ENCODE peak calls at places on chromosome 16, in seven cellular contexts. I, Z, A, B, G, X and Y are unnamed samples. For H3K36me3, the result is how much of the 10 kb centered on the place peaks cover.

GRCh38 chr16:79286646-79287423 is 313.7 kb downstream of the MAF start:
- DNase-seq in I (no peak), Z (peak), A (no peak), B (peak), G (peak), X (peak), Y (peak)

GRCh38 chr16:46906360-46907060 is 22.3 kb downstream of the GPT2 start:
- DNase-seq in I (no peak), Z (no peak), A (no peak), B (no peak), G (no peak), X (no peak), Y (no peak)

GRCh38 chr16:28925386-28926228 is 569 bp upstream of the RABEP2 start:
- DNase-seq in I (no peak), Z (no peak), A (peak), B (peak), G (peak), X (peak), Y (peak)

GRCh38 chr16:73202176-73202729 is 154.3 kb upstream of the ZFHX3 start:
- DNase-seq in I (no peak), Z (no peak), A (no peak), B (peak), G (peak), X (no peak), Y (no peak)

GRCh38 chr16:9680968-9681367 is 501.3 kb downstream of the GRIN2A start:
- DNase-seq in I (no peak), Z (no peak), A (no peak), B (no peak), G (no peak), X (no peak), Y (no peak)

GRCh38 chr16:77675464-77676324 is 46.6 kb upstream of the NUDT7 start:
- DNase-seq in I (peak), Z (peak), A (peak), B (peak), G (peak), X (peak), Y (peak)

GRCh38 chr16:22372882-22373661 is 1.3 kb downstream of the CDR2 start:
- DNase-seq in I (no peak), Z (no peak), A (no peak), B (no peak), G (no peak), X (no peak), Y (no peak)

GRCh38 chr16:51834131-51834530 is 683.1 kb upstream of the SALL1 start:
- DNase-seq in I (no peak), Z (no peak), A (no peak), B (no peak), G (no peak), X (no peak), Y (no peak)

GRCh38 chr16:58047557-58048348 is 22.2 kb downstream of the MMP15 start:
- DNase-seq in I (no peak), Z (no peak), A (no peak), B (no peak), G (no peak), X (no peak), Y (no peak)

GRCh38 chr16:16001856-16002255 is 52.4 kb downstream of the ABCC1 start:
- DNase-seq in I (no peak), Z (no peak), A (no peak), B (no peak), G (peak), X (no peak), Y (no peak)

GRCh38 chr16:3113765-3114479 is 1.5 kb downstream of the ZNF205 start:
- DNase-seq in I (no peak), Z (no peak), A (no peak), B (no peak), G (no peak), X (no peak), Y (no peak)

GRCh38 chr16:84246679-84247077 is 6.9 kb upstream of the KCNG4 start:
- DNase-seq in I (no peak), Z (no peak), A (no peak), B (no peak), G (no peak), X (no peak), Y (no peak)

GRCh38 chr16:1323296-1324239 is 9.9 kb upstream of the BAIAP3 start:
- DNase-seq in I (no peak), Z (no peak), A (no peak), B (no peak), G (no peak), X (no peak), Y (no peak)

GRCh38 chr16:15899538-15900100 is 11.2 kb upstream of the CEP20 start:
- DNase-seq in I (no peak), Z (no peak), A (no peak), B (peak), G (peak), X (no peak), Y (peak)

GRCh38 chr16:19884611-19885455 is at the start of gene GPRC5B:
- DNase-seq in I (no peak), Z (peak), A (peak), B (peak), G (peak), X (no peak), Y (peak)

GRCh38 chr16:85393674-85394510 is 219.2 kb upstream of the GSE1 start:
- DNase-seq in I (peak), Z (peak), A (peak), B (peak), G (peak), X (peak), Y (peak)

GRCh38 chr16:77060614-77061013 is 130.4 kb upstream of the MON1B start:
- DNase-seq in I (no peak), Z (no peak), A (no peak), B (no peak), G (no peak), X (no peak), Y (no peak)

GRCh38 chr16:70746708-70747424 is 54.1 kb downstream of the VAC14 start:
- DNase-seq in I (no peak), Z (peak), A (no peak), B (peak), G (peak), X (peak), Y (peak)

GRCh38 chr16:69413045-69413664 is 11.3 kb upstream of the CYB5B start:
- DNase-seq in I (no peak), Z (no peak), A (no peak), B (no peak), G (no peak), X (no peak), Y (no peak)

GRCh38 chr16:71479420-71479819 is 9.7 kb downstream of the ZNF19 start:
- DNase-seq in I (no peak), Z (no peak), A (peak), B (peak), G (no peak), X (no peak), Y (peak)

GRCh38 chr16:77277141-77277540 is 77.9 kb downstream of the SYCE1L start:
- DNase-seq in I (no peak), Z (no peak), A (no peak), B (no peak), G (no peak), X (no peak), Y (no peak)

GRCh38 chr16:19718624-19718965 is 524 bp downstream of the IQCK start:
- DNase-seq in I (no peak), Z (peak), A (no peak), B (no peak), G (no peak), X (no peak), Y (no peak)

GRCh38 chr16:77169650-77170236 is 21.2 kb upstream of the MON1B start:
- DNase-seq in I (peak), Z (no peak), A (peak), B (peak), G (peak), X (no peak), Y (peak)

GRCh38 chr16:74577882-74578366 is 29.0 kb downstream of the GLG1 start:
- DNase-seq in I (no peak), Z (no peak), A (no peak), B (no peak), G (no peak), X (no peak), Y (no peak)

GRCh38 chr16:77398495-77398894 is 36.3 kb downstream of the ADAMTS18 start:
- DNase-seq in I (no peak), Z (no peak), A (no peak), B (no peak), G (no peak), X (no peak), Y (no peak)

GRCh38 chr16:23571895-23572294 is 14.4 kb downstream of the UBFD1 start:
- DNase-seq in I (no peak), Z (no peak), A (no peak), B (no peak), G (no peak), X (no peak), Y (no peak)

GRCh38 chr16:69057400-69058378 is 47.8 kb upstream of the HAS3 start:
- DNase-seq in I (no peak), Z (no peak), A (no peak), B (no peak), G (peak), X (no peak), Y (peak)

GRCh38 chr16:47109361-47109760 is 34.4 kb downstream of the NETO2 start:
- DNase-seq in I (no peak), Z (no peak), A (no peak), B (no peak), G (no peak), X (no peak), Y (no peak)

GRCh38 chr16:29012913-29013641 is 28.2 kb downstream of the LAT start:
- DNase-seq in I (no peak), Z (no peak), A (no peak), B (no peak), G (no peak), X (no peak), Y (no peak)

GRCh38 chr16:19175492-19176262 is 7.6 kb downstream of the SYT17 start:
- DNase-seq in I (no peak), Z (no peak), A (no peak), B (no peak), G (no peak), X (no peak), Y (no peak)

GRCh38 chr16:35398208-35398607 is 1938.8 kb downstream of the TP53TG3F start:
- DNase-seq in I (no peak), Z (no peak), A (no peak), B (no peak), G (no peak), X (no peak), Y (no peak)

GRCh38 chr16:54281535-54282201 is 4.9 kb downstream of the IRX3 start:
- DNase-seq in I (no peak), Z (no peak), A (peak), B (peak), G (no peak), X (peak), Y (no peak)

DNA sequence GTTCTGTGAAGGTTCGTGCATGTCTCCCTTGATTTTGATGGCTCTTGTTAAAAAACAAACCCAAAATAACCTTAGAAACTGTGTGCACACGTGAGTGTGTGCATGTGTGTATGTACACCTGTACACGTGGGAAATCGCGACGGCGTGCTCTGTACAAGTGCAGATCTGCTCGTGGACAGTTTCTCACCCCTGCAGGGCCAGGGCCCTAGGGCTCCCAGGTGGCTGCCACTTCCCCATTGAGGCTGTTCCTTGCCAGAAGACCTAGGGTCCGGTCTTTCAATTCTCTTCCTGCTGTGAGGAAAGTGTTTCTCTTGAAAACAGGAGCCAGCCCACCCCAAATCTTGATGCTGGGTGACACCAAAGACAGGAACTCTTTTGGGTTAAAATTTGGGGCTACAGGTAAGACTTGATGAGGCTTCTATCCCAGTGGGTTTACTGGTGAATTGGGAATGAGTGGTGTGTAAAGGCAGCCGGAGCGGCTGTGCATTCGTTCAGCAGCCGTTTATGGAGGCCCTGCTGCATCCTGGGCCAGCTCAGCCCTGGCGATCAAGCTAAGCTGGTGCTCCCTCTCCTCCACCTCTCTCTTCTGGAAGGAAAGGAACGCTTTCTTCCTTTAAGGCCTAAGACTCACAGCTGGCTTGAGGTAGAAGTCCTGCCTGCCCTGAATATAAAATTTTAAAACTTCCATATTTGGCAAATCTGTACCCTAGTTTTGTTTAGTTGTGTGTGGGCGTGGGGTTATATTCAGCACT is 137.9 kb downstream of the CLEC16A start:
- DNase-seq in I (no peak), Z (no peak), A (no peak), B (no peak), G (no peak), X (no peak), Y (no peak)
- H3K27ac ChIP-seq in I (no peak), Z (no peak), A (no peak), B (no peak), G (no peak), X (no peak), Y (no peak)

DNA sequence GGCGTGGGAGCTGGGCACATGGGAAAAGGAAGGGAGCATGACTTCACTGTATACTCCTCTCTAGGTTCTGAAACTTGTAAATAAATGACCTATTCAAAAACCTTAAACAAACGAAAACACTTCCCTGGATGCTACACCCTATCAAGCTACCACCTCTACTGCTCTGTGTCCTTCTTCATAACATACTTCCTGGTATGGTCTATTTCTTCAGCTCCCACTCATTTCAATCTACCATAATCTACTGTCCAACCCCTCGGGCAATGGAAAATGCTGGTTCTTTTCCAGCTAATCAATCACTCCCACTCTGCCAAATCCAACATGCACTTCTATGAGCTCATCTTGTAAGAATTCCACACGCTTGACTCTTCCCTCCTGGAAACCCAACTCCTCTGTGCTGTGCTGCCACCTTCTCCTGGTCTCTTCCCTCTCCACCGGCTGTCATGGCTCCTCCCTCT is 42.4 kb downstream of the AMFR start:
- DNase-seq in I (no peak), Z (no peak), A (no peak), B (no peak), G (no peak), X (no peak), Y (no peak)
- H3K36me3 ChIP-seq in I (half or more), Z (under half), A (under half), B (half or more), G (under half), X (half or more), Y (under half)

DNA sequence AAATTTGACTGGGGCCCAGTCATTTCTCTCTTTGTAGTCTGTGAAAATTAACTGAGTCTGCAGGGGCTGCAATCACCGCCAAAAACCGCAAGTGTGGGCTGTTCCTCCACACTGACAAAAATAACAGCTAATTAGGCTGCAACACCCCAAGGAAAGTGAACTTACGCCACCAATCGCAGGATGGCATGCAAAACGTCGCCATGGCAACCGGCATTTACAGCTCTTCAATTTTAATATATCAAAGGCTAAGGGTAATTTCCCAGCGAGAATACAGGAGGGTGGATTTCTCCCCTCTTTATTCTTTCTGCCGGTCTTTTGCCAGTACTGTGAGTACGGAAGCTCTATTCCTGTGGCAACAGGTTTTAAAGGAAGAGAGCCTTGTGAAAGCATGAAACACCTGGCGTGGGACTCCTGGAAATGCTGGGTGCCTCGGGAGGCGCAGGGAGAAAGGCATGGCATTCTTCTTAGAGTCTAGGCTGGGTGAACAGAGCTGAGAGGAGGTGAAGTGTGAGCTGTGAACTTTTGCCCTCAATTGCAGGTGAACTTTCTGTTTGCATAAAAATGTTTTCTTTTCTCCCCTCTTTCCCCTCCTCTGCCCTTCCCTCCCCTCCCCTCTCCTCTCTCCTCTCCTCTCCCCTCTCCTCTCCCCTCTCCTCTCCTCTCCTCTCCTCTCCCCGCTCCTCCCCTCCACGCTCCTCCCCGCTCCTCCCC is 399.7 kb downstream of the XYLT1 start:
- DNase-seq in I (peak), Z (peak), A (peak), B (peak), G (peak), X (no peak), Y (no peak)
- H3K4me3 ChIP-seq in I (no peak), Z (no peak), A (no peak), B (no peak), G (no peak), X (no peak), Y (no peak)

GRCh38 chr16:56858375-56858774 is 6.6 kb upstream of the SLC12A3 start:
- DNase-seq in I (no peak), Z (no peak), A (no peak), B (peak), G (no peak), X (no peak), Y (no peak)

GRCh38 chr16:56855201-56855600 is 9.8 kb upstream of the SLC12A3 start:
- DNase-seq in I (no peak), Z (no peak), A (no peak), B (no peak), G (no peak), X (no peak), Y (no peak)

GRCh38 chr16:56855936-56856335 is 9.1 kb upstream of the SLC12A3 start:
- DNase-seq in I (no peak), Z (no peak), A (no peak), B (no peak), G (no peak), X (no peak), Y (no peak)

GRCh38 chr16:56859636-56860035 is 5.4 kb upstream of the SLC12A3 start:
- DNase-seq in I (no peak), Z (no peak), A (no peak), B (no peak), G (no peak), X (no peak), Y (no peak)

DNA sequence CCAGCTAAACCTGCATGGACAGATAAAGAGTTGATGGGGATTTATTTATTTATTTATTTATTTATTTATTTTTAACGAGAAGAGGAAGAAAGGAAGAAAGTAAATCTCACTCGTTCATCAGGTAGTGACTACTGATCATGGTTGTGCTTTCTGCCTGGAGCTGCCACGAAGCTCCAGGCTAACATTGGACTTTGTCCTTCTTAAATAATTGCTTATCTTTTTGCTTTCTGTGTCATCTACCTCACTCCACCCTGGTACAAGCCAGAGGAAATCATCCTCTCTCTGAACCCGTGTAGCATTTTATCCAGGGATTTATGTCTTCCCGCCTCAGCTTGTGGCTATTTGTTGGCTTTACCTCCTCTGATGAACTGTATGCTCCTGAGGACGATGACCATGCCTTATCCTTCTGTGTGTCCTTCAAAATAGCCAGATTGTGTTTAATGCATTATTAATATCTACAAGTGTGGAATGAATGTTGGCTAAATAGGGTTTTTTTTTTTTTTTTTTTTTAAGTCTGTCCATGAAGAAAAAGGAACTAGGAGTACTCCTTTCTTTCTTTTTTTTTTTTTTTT is 8.0 kb upstream of the SLC12A3 start:
- DNase-seq in I (no peak), Z (no peak), A (no peak), B (no peak), G (no peak), X (no peak), Y (no peak)
- H3K27ac ChIP-seq in I (no peak), Z (no peak), A (no peak), B (no peak), G (no peak), X (no peak), Y (no peak)